ENCODE peak calls at places on chromosome 11, in six cellular contexts. W is tibial nerve, G is PC-9, K is HCT116, R is lower lobe of right lung, J is H1. I is an unnamed sample. For H3K9me3, the result is how much of the 10 kb centered on the place peaks cover.

GRCh38 chr11:17595526-17596309 is 48.7 kb downstream of the OTOG start:
- DNase-seq in W (no peak), G (no peak), K (no peak), J (no peak), R (no peak), I (no peak)

GRCh38 chr11:12282676-12283075 is 94.7 kb upstream of the PARVA start:
- DNase-seq in K (no peak), W (no peak), G (no peak), J (no peak), R (no peak), I (no peak)

GRCh38 chr11:131503017-131503416 is 132.6 kb downstream of the NTM start:
- DNase-seq in K (no peak), R (no peak), W (no peak), G (no peak), J (no peak), I (no peak)

GRCh38 chr11:3074912-3075589 is 17.8 kb upstream of the CARS1 start:
- DNase-seq in K (no peak), G (peak), W (no peak), J (no peak), R (no peak), I (no peak)

GRCh38 chr11:127369301-127369968 is 368.9 kb upstream of the KIRREL3 start:
- DNase-seq in K (no peak), G (no peak), J (no peak), R (no peak), W (no peak), I (no peak)

GRCh38 chr11:96259053-96259837 is 83.8 kb downstream of the MAML2 start:
- DNase-seq in W (no peak), K (no peak), R (no peak), G (peak), J (no peak), I (no peak)

GRCh38 chr11:86692317-86692716 is 19.9 kb upstream of the ME3 start:
- DNase-seq in R (no peak), J (no peak), W (no peak), K (no peak), G (no peak), I (no peak)

GRCh38 chr11:66055021-66055420 is 2.9 kb downstream of the SF3B2 start:
- DNase-seq in W (no peak), R (no peak), J (no peak), G (no peak), K (no peak), I (peak)

GRCh38 chr11:114586797-114587196 is 8.8 kb downstream of the NXPE4 start:
- DNase-seq in W (no peak), K (no peak), G (no peak), J (no peak), R (no peak), I (no peak)

GRCh38 chr11:3184732-3185347 is 19.7 kb upstream of the OSBPL5 start:
- DNase-seq in R (no peak), K (no peak), W (no peak), G (no peak), J (no peak), I (peak)

GRCh38 chr11:115656684-115657083 is 152.5 kb upstream of the CADM1 start:
- DNase-seq in J (no peak), R (no peak), K (no peak), W (no peak), G (no peak), I (no peak)

GRCh38 chr11:6022954-6023353 is 7.6 kb downstream of the OR56A1 start:
- DNase-seq in W (peak), K (peak), G (no peak), R (no peak), J (no peak), I (no peak)

GRCh38 chr11:18721576-18722292 is 4.3 kb downstream of the IGSF22 start:
- DNase-seq in J (no peak), G (peak), W (peak), R (peak), K (peak), I (no peak)

GRCh38 chr11:10868375-10868774 is 10.5 kb upstream of the ZBED5 start:
- DNase-seq in J (no peak), K (no peak), G (no peak), R (no peak), W (no peak), I (no peak)

GRCh38 chr11:134228625-134229024 is 4.2 kb downstream of the VPS26B start:
- DNase-seq in R (no peak), K (no peak), J (no peak), W (no peak), G (no peak), I (no peak)

GRCh38 chr11:79431535-79431934 is 9.3 kb downstream of the TENM4 start:
- DNase-seq in R (no peak), G (no peak), W (no peak), K (no peak), J (no peak), I (no peak)

GRCh38 chr11:6686006-6686405 is 2.9 kb upstream of the MRPL17 start:
- DNase-seq in G (no peak), R (no peak), W (no peak), J (no peak), K (no peak), I (no peak)

GRCh38 chr11:13224324-13224723 is 53.3 kb upstream of the BMAL1 start:
- DNase-seq in J (no peak), G (no peak), K (no peak), W (no peak), R (no peak), I (no peak)

GRCh38 chr11:43920598-43921419 is 21.6 kb upstream of the C11orf96 start:
- DNase-seq in K (peak), R (no peak), J (no peak), W (peak), G (peak), I (no peak)

GRCh38 chr11:22752908-22753310 is 76.7 kb downstream of the SVIP start:
- DNase-seq in J (no peak), R (no peak), G (no peak), W (no peak), K (no peak), I (no peak)

GRCh38 chr11:7060828-7061227 is 28.0 kb upstream of the RBMXL2 start:
- DNase-seq in J (no peak), K (no peak), G (no peak), W (no peak), R (no peak), I (no peak)

GRCh38 chr11:123083623-123084029 is 21.7 kb upstream of the HSPA8 start:
- DNase-seq in K (peak), J (no peak), G (peak), W (peak), R (no peak), I (no peak)

GRCh38 chr11:63592975-63593395 is 21.2 kb downstream of the PLAAT3 start:
- DNase-seq in W (no peak), K (no peak), J (no peak), G (peak), R (no peak), I (no peak)

GRCh38 chr11:127804775-127805446 is 782.4 kb downstream of the ETS1 start:
- DNase-seq in R (no peak), K (no peak), W (no peak), J (no peak), G (no peak), I (no peak)

GRCh38 chr11:60633645-60634044 is 65.8 kb upstream of the MS4A8 start:
- DNase-seq in R (no peak), J (no peak), K (no peak), G (no peak), W (no peak), I (no peak)

GRCh38 chr11:108101090-108101775 is 20.1 kb upstream of the ACAT1 start:
- DNase-seq in W (no peak), G (no peak), R (no peak), J (no peak), K (no peak), I (no peak)

GRCh38 chr11:60334005-60334620 is 7.1 kb downstream of the MS4A6E start:
- DNase-seq in R (peak), J (peak), K (peak), W (peak), G (peak), I (no peak)

GRCh38 chr11:93340223-93340622 is 9.7 kb downstream of the DEUP1 start:
- DNase-seq in J (no peak), R (no peak), G (no peak), W (no peak), K (no peak), I (no peak)

GRCh38 chr11:12968101-12968500 is 41.0 kb upstream of the RASSF10 start:
- DNase-seq in W (no peak), J (no peak), G (peak), K (no peak), R (no peak), I (no peak)

GRCh38 chr11:31237819-31238771 is 131.4 kb downstream of the DCDC1 start:
- DNase-seq in R (no peak), K (no peak), W (no peak), G (no peak), J (peak), I (no peak)

GRCh38 chr11:45847908-45848316 is 637 bp downstream of the CRY2 start:
- DNase-seq in R (peak), W (peak), K (no peak), J (no peak), G (peak), I (peak)

GRCh38 chr11:3340025-3340424 is 38.9 kb downstream of the ZNF195 start:
- DNase-seq in R (no peak), J (no peak), K (peak), G (peak), W (no peak), I (no peak)

GRCh38 chr11:78318321-78318720 is 99.3 kb downstream of the GAB2 start:
- DNase-seq in K (no peak), R (no peak), W (no peak), J (no peak), G (no peak), I (no peak)

GRCh38 chr11:36231300-36231699 is 57.9 kb downstream of the COMMD9 start:
- DNase-seq in R (no peak), K (no peak), G (no peak), W (no peak), J (no peak), I (no peak)

DNA sequence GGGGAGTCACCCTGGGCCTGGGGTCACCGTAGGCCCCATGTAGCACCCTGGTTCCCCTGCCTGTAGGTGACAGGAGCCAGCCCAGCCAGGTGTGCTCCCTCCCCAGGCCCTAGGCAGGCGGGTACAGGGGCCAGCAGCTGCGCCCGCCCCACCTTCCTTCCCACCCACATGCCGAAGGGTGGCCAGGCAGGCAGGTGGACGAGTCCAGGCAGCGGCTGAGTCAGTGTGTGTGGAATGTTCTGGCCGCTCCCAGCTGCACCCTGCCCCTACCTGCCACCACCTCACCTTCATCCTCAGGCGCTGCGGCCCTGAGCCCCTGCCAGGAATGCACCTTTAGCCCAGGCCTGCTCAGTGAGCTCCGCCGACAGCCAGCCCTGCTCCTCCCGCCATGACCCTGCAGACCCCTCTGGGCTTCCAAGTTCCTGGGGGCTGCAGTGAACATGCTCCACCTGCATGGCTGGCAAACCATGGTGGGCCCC is 619 bp upstream of the SYT8 start:
- DNase-seq in W (no peak), K (peak), G (peak), R (peak), J (no peak), I (peak)
- H3K9me3 ChIP-seq in W (under half), K (under half), G (under half), R (under half), J (under half), I (under half)

GRCh38 chr11:116828632-116829524 is 829 bp upstream of the APOC3 start:
- DNase-seq in G (no peak), K (no peak), R (no peak), J (no peak), W (no peak), I (no peak)

GRCh38 chr11:116831790-116832349 is 2.2 kb downstream of the APOC3 start:
- DNase-seq in J (no peak), W (no peak), G (no peak), R (no peak), K (no peak), I (no peak)

GRCh38 chr11:116830184-116830912 is 641 bp downstream of the APOC3 start:
- DNase-seq in J (no peak), W (no peak), K (no peak), R (no peak), G (no peak), I (no peak)

GRCh38 chr11:116827461-116827860 is 2.2 kb upstream of the APOC3 start:
- DNase-seq in J (no peak), G (no peak), K (no peak), R (no peak), W (no peak), I (peak)

GRCh38 chr11:116829525-116830183 is at the start of gene APOC3:
- DNase-seq in G (no peak), R (no peak), K (no peak), W (no peak), J (no peak), I (no peak)
- TF ChIP-seq CTCF in G (no peak), R (no peak), K (no peak), W (no peak), J (no peak), I (no peak)

GRCh38 chr11:48210052-48210451 is 6.6 kb upstream of the OR4B1 start:
- DNase-seq in W (no peak), J (no peak), G (peak), R (no peak), K (no peak), I (no peak)

DNA sequence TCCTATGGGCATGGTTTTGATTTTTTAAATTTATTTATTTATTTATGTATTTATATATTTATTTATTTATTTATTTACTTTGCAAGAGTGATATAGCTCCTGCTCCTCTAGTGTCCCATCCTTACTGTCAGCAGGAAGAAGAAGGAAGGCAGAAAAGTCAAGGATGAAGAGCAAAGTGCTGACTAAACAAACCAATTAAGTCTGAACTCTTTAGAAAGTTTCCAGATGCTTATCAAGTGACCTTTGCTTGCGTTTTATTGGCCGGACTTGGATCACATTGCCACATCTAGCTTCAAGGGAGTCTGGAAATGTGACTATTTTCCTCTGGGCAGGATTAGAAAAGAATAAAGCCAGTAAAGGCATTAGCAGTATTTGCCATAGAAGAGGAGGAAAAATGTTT is 8.7 kb upstream of the OR4B1 start:
- DNase-seq in K (no peak), G (no peak), J (no peak), R (no peak), W (no peak), I (no peak)
- H3K9me3 ChIP-seq in K (under half), G (under half), J (half or more), R (under half), W (under half), I (under half)

GRCh38 chr11:69241844-69242582 is 51.9 kb upstream of the MYEOV start:
- DNase-seq in J (no peak), W (no peak), R (no peak), K (no peak), G (no peak), I (no peak)

GRCh38 chr11:69239320-69240040 is 54.5 kb upstream of the MYEOV start:
- DNase-seq in R (no peak), W (no peak), K (no peak), G (no peak), J (no peak), I (no peak)

GRCh38 chr11:69241075-69241740 is 52.7 kb upstream of the MYEOV start:
- DNase-seq in R (no peak), J (no peak), K (no peak), G (no peak), W (no peak), I (no peak)

GRCh38 chr11:69238562-69239319 is 55.2 kb upstream of the MYEOV start:
- DNase-seq in G (no peak), K (no peak), J (no peak), W (no peak), R (no peak), I (no peak)

GRCh38 chr11:69240332-69241074 is 53.5 kb upstream of the MYEOV start:
- DNase-seq in J (no peak), G (no peak), W (no peak), R (no peak), K (peak), I (no peak)
- TF ChIP-seq CTCF in J (peak), G (peak), W (no peak), R (peak), K (peak), I (peak)

I was measured in upper lobe of right lung.